ENCODE peak calls at places on chromosome 12, in eight cellular contexts. W, X, E, F, S, T, L and P are unnamed samples.

GRCh38 chr12:121957831-121958515 is 39.6 kb downstream of the CFAP251 start:
- DNase-seq in L (no peak), S (no peak), E (no peak), F (no peak), X (no peak), T (no peak), W (no peak), P (no peak)

GRCh38 chr12:113555226-113555625 is 83.6 kb upstream of the LHX5 start:
- DNase-seq in F (no peak), L (no peak), E (no peak), S (no peak), X (no peak), W (no peak), T (no peak), P (no peak)

GRCh38 chr12:4796218-4796617 is 76.0 kb downstream of the GALNT8 start:
- DNase-seq in F (no peak), W (no peak), L (no peak), T (no peak), X (no peak), E (no peak), S (no peak), P (no peak)

GRCh38 chr12:111034148-111034910 is 114.0 kb upstream of the MYL2 start:
- DNase-seq in S (no peak), L (no peak), W (no peak), F (no peak), X (no peak), E (no peak), T (no peak), P (no peak)

GRCh38 chr12:48814313-48815280 is 3.7 kb upstream of the CACNB3 start:
- DNase-seq in L (peak), W (peak), S (peak), X (peak), T (peak), F (peak), E (peak), P (peak)

GRCh38 chr12:89412665-89413064 is 60.4 kb upstream of the DUSP6 start:
- DNase-seq in F (no peak), W (no peak), L (no peak), X (no peak), S (no peak), T (no peak), E (no peak), P (no peak)

GRCh38 chr12:116592116-116592637 is 33.0 kb downstream of the MAP1LC3B2 start:
- DNase-seq in L (no peak), T (peak), X (no peak), S (peak), W (no peak), F (no peak), E (no peak), P (no peak)

GRCh38 chr12:110661337-110661972 is 27.5 kb downstream of the HVCN1 start:
- DNase-seq in X (no peak), W (peak), L (peak), E (no peak), T (peak), S (peak), F (peak), P (peak)

GRCh38 chr12:105212431-105212830 is 23.5 kb downstream of the APPL2 start:
- DNase-seq in L (no peak), X (no peak), F (no peak), W (no peak), T (no peak), S (no peak), E (no peak), P (no peak)

GRCh38 chr12:20280515-20280914 is 87.8 kb upstream of the PDE3A start:
- DNase-seq in E (peak), X (no peak), S (no peak), F (no peak), L (no peak), T (no peak), W (no peak), P (no peak)

GRCh38 chr12:70971395-70971794 is 50.9 kb upstream of the PTPRR start:
- DNase-seq in S (no peak), F (no peak), T (no peak), X (no peak), E (no peak), W (no peak), L (no peak), P (no peak)

GRCh38 chr12:6494351-6494743 is 445 bp downstream of the NCAPD2 start:
- DNase-seq in L (no peak), X (no peak), F (no peak), T (no peak), E (peak), W (no peak), S (no peak), P (no peak)

GRCh38 chr12:108825205-108825950 is 32.0 kb downstream of the SSH1 start:
- DNase-seq in E (no peak), W (peak), F (no peak), X (no peak), T (no peak), L (no peak), S (no peak), P (no peak)

GRCh38 chr12:104825408-104825807 is 132.7 kb downstream of the SLC41A2 start:
- DNase-seq in L (no peak), T (no peak), S (no peak), W (no peak), X (no peak), E (peak), F (no peak), P (no peak)

GRCh38 chr12:7869137-7869536 is 3.6 kb downstream of the SLC2A14 start:
- DNase-seq in E (no peak), W (no peak), X (no peak), F (no peak), S (no peak), L (no peak), T (no peak), P (no peak)

GRCh38 chr12:46269429-46270241 is 792 bp upstream of the SLC38A1 start:
- DNase-seq in T (no peak), S (peak), F (no peak), X (no peak), W (no peak), E (no peak), L (peak), P (peak)

GRCh38 chr12:124613151-124613585 is 45.8 kb upstream of the NCOR2 start:
- DNase-seq in E (no peak), F (no peak), W (no peak), L (no peak), T (no peak), S (peak), X (no peak), P (no peak)

GRCh38 chr12:108573310-108573709 is 10.9 kb downstream of the ISCU start:
- DNase-seq in W (peak), L (peak), F (no peak), T (no peak), X (no peak), S (no peak), E (no peak), P (no peak)

GRCh38 chr12:115135800-115136211 is 451.8 kb upstream of the TBX3 start:
- DNase-seq in F (peak), W (no peak), E (no peak), L (no peak), T (peak), S (peak), X (no peak), P (no peak)

GRCh38 chr12:14883663-14884062 is 2.0 kb downstream of the MGP start:
- DNase-seq in E (no peak), X (no peak), L (no peak), W (no peak), T (no peak), S (no peak), F (no peak), P (no peak)

GRCh38 chr12:20220339-20220738 is 148.0 kb upstream of the PDE3A start:
- DNase-seq in L (no peak), F (no peak), T (no peak), W (peak), S (no peak), X (no peak), E (no peak), P (no peak)

GRCh38 chr12:28899951-28900350 is 249.1 kb upstream of the FAR2 start:
- DNase-seq in W (no peak), F (no peak), E (no peak), S (no peak), X (no peak), L (no peak), T (no peak), P (no peak)

GRCh38 chr12:53596920-53597363 is 29.2 kb downstream of the ATF7 start:
- DNase-seq in S (no peak), X (no peak), T (no peak), L (no peak), E (no peak), F (no peak), W (no peak), P (no peak)

GRCh38 chr12:5473076-5473475 is 41.2 kb downstream of the NTF3 start:
- DNase-seq in S (no peak), X (no peak), E (no peak), L (no peak), T (no peak), W (no peak), F (no peak), P (no peak)

GRCh38 chr12:5435161-5435560 is 3.3 kb downstream of the NTF3 start:
- DNase-seq in T (no peak), F (no peak), X (no peak), E (no peak), S (no peak), W (no peak), L (no peak), P (no peak)

GRCh38 chr12:79527498-79527897 is 163.3 kb downstream of the PAWR start:
- DNase-seq in T (no peak), W (no peak), E (no peak), S (no peak), X (peak), L (no peak), F (no peak), P (no peak)

GRCh38 chr12:49355913-49356312 is 9.2 kb downstream of the DNAJC22 start:
- DNase-seq in T (no peak), F (no peak), W (no peak), L (no peak), S (no peak), X (no peak), E (no peak), P (no peak)

GRCh38 chr12:24719293-24719721 is 229.6 kb downstream of the BCAT1 start:
- DNase-seq in S (no peak), X (no peak), E (no peak), W (no peak), T (no peak), F (no peak), L (no peak), P (peak)

GRCh38 chr12:92337128-92337527 is 191.5 kb upstream of the BTG1 start:
- DNase-seq in F (no peak), E (no peak), X (no peak), T (no peak), S (no peak), L (no peak), W (no peak), P (no peak)

GRCh38 chr12:49188205-49188915 is 520 bp downstream of the TUBA1A start:
- DNase-seq in X (peak), S (peak), E (peak), T (peak), L (peak), W (no peak), F (peak), P (peak)

GRCh38 chr12:54603872-54604271 is 15.4 kb upstream of the PPP1R1A start:
- DNase-seq in L (no peak), T (no peak), S (no peak), F (no peak), X (no peak), E (no peak), W (no peak), P (no peak)

GRCh38 chr12:91613223-91613779 is 430.7 kb upstream of the DCN start:
- DNase-seq in E (no peak), T (no peak), X (no peak), L (no peak), F (no peak), S (no peak), W (no peak), P (no peak)

GRCh38 chr12:27332407-27333310 is at the start of gene BMAL2:
- DNase-seq in T (peak), L (no peak), E (peak), X (peak), F (no peak), S (peak), W (no peak), P (peak)

GRCh38 chr12:104215638-104216297 is at the start of gene TXNRD1:
- DNase-seq in W (peak), S (peak), L (peak), E (peak), X (peak), T (peak), F (peak), P (peak)

GRCh38 chr12:45192041-45192695 is 23.7 kb upstream of the ANO6 start:
- DNase-seq in F (no peak), T (no peak), W (no peak), L (no peak), S (no peak), E (no peak), X (peak), P (no peak)

GRCh38 chr12:91931110-91931509 is 214.5 kb downstream of the BTG1 start:
- DNase-seq in T (no peak), F (peak), E (no peak), L (no peak), W (no peak), S (peak), X (no peak), P (no peak)

GRCh38 chr12:45503887-45504286 is 225.6 kb upstream of the ARID2 start:
- DNase-seq in W (no peak), F (no peak), L (no peak), T (no peak), X (no peak), S (no peak), E (no peak), P (no peak)

DNA sequence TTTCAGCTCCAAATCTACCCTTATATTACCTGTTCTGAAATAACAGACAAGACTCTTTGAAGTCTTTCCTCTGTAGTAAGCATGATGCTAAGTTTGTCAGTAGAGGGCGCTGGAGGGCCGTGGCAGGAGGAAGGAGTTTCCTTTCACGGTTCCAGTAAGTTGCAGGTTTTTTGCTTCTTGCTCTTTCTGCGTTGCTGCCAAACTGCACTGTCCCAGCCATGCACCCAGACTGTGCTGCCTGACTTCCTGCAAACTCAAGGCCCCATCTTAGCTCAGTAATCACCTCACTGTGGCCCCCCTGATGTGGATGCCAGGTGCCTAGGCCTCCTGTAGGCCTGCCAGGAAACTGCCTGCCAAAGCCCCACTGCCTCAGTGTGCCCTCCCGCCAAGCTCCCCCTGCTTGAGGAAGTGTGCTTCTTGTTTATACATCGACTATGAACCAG is 193.5 kb upstream of the LRIG3 start:
- DNase-seq in X (peak), E (peak), L (peak), W (peak), T (peak), S (peak), F (peak), P (no peak)
- TF ChIP-seq CTCF in X (peak), E (peak), L (no peak), W (peak), T (peak), S (peak), F (peak), P (peak)

GRCh38 chr12:51229116-51229515 is 9.5 kb upstream of the DAZAP2 start:
- DNase-seq in E (no peak), W (no peak), S (no peak), T (no peak), X (no peak), L (no peak), F (no peak), P (no peak)
- TF ChIP-seq CTCF in E (no peak), W (no peak), S (no peak), T (no peak), X (no peak), L (no peak), F (no peak), P (no peak)

GRCh38 chr12:51533799-51534198 is 57.2 kb upstream of the SCN8A start:
- DNase-seq in L (no peak), S (no peak), F (no peak), W (no peak), X (no peak), T (no peak), E (no peak), P (no peak)
- TF ChIP-seq CTCF in L (no peak), S (no peak), F (no peak), W (no peak), X (peak), T (no peak), E (no peak), P (no peak)

GRCh38 chr12:65956056-65956738 is 131.9 kb downstream of the HMGA2 start:
- DNase-seq in T (no peak), E (no peak), F (no peak), S (no peak), W (no peak), X (no peak), L (no peak), P (no peak)
- TF ChIP-seq CTCF in T (no peak), E (no peak), F (no peak), S (no peak), W (no peak), X (no peak), L (no peak), P (no peak)

DNA sequence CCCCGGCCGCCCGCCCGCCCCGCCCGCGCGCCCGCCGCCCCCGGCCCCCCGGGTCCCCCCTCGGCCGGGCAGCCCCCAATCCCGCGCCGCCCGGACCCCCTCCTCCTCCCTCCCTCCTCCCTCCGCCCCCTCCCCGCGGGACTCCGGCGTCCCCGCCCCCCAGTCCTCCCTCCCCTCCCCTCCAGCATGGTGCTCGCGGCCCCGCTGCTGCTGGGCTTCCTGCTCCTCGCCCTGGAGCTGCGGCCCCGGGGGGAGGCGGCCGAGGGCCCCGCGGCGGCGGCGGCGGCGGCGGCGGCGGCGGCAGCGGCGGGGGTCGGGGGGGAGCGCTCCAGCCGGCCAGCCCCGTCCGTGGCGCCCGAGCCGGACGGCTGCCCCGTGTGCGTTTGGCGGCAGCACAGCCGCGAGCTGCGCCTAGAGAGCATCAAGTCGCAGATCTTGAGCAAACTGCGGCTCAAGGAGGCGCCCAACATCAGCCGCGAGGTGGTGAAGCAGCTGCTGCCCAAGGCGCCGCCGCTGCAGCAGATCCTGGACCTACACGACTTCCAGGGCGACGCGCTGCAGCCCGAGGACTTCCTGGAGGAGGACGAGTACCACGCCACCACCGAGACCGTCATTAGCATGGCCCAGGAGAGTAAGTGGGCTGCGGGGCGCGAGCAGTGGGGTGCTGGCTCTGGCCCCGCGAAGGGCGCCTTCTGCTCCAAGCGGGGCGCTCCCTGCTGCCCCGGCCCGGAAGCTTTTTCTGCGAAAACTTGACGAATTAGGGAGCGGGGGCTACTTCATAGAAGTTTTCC is 404 bp downstream of the GDF11 start:
- DNase-seq in W (no peak), L (peak), S (peak), T (peak), X (no peak), F (no peak), E (peak), P (peak)
- TF ChIP-seq CTCF in W (no peak), L (no peak), S (no peak), T (no peak), X (peak), F (no peak), E (no peak), P (no peak)

DNA sequence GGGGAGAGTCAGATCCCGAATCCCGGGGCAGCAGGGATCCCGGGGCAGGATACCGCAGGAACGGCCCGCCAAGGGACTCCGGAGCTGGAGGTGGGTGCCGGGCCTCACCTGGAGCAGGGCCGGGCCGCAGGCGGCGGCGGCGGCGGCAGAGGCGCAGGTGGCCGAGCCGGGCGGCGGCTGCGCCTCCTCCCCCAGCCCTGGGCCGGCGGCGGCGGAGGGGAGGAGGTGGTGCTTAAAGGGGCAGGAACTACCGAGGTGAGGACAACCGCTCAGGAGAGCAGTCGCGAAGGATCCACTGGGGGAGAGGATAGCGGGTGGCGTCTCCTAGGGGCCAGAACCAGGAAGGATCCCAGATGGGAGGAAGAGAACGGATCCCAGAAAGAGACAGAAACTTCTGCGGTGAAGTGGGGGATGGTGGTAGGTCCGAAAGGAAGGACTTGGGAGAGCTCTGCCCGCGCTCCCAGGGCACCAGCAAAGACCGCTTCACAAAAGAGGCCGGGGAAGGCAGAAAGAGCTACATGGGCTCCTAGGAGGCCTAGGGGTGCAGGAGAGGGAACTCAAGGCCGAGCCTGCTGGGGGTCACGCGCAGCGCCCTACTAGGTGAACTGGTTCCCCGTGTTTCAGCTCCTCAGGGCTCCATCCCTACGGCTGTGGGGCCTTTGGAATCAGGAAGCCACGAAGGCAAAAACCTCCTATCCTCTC is 4.9 kb upstream of the BAZ2A start:
- DNase-seq in E (peak), X (peak), S (peak), T (peak), W (no peak), L (peak), F (peak), P (peak)
- TF ChIP-seq CTCF in E (peak), X (peak), S (peak), T (peak), W (peak), L (peak), F (peak), P (no peak)

DNA sequence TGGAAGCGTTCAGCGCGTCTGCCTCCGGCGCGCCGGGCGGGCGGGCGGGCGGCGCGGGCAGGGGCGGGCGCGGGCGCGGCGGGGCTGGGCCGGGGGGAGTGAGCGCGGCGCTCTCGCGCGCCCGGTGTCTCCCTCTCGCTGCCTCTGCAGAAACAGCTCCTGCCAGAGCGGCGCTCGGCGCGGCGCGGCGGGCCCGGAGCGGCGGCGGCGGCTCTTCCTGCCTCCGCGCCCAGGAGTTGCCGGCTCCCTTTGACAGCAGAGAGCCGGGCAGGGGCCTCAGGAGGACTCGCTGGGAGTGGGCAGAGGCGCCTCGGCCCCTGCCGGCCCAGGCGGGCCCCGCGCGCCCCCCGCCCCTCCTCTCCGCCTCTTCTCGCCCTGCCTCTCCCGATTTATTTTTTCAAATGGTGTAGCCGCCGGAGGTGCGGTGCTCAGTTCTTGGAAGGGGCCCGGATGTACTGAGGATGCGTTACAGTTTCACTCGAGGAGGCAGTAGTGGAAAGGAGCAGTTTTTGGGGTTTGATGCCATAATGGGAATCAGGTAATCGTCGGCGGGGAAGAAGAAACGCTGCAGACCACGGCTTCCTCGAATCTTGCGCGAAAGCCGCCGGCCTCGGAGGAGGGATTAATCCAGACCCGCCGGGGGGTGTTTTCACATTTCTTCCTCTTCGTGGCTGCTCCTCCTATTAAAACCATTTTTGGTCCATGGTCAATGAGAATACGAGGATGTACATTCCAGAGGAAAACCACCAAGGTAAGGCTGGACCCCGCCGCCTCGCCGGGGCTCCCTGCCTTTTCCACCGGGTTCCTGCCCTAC is at the start of gene CACNA1C:
- DNase-seq in T (peak), W (no peak), F (no peak), L (no peak), S (peak), E (peak), X (no peak), P (no peak)
- TF ChIP-seq CTCF in T (peak), W (no peak), F (peak), L (no peak), S (peak), E (no peak), X (no peak), P (no peak)